ENCODE peak calls at places on chromosomes 5 and 9, in six cellular contexts. One of them, this sample, is unnamed.

GRCh38 chr5:151062405-151063135 is 18.3 kb downstream of the TNIP1 start:
- DNase-seq in HCT116: no peak
- DNase-seq in PC-3: no peak
- DNase-seq in MM.1S: no peak
- DNase-seq in GM23248: no peak
- DNase-seq in SK-N-SH: no peak
- DNase-seq in this sample: no peak

GRCh38 chr5:95940758-95941682 is 20.6 kb downstream of the ELL2 start:
- DNase-seq in GM23248: no peak
- DNase-seq in HCT116: no peak
- DNase-seq in PC-3: no peak
- DNase-seq in MM.1S: no peak
- DNase-seq in SK-N-SH: peak; percentile 8
- DNase-seq in this sample: peak; percentile 68

GRCh38 chr5:41641621-41642020 is 131.2 kb upstream of the PLCXD3 start:
- DNase-seq in SK-N-SH: no peak
- DNase-seq in GM23248: peak; percentile 42
- DNase-seq in HCT116: no peak
- DNase-seq in PC-3: peak; percentile 52
- DNase-seq in MM.1S: peak; percentile 12
- DNase-seq in this sample: no peak

GRCh38 chr9:33465596-33466564 is 7.8 kb downstream of the NOL6 start:
- DNase-seq in PC-3: no peak
- DNase-seq in GM23248: no peak
- DNase-seq in HCT116: no peak
- DNase-seq in MM.1S: no peak
- DNase-seq in SK-N-SH: peak; percentile 9
- DNase-seq in this sample: no peak

GRCh38 chr9:110444911-110445310 is 107.2 kb upstream of the TXNDC8 start:
- DNase-seq in MM.1S: no peak
- DNase-seq in HCT116: no peak
- DNase-seq in SK-N-SH: no peak
- DNase-seq in PC-3: no peak
- DNase-seq in GM23248: peak; percentile 77
- DNase-seq in this sample: no peak

GRCh38 chr5:139388198-139388821 is 1.4 kb downstream of the MZB1 start:
- DNase-seq in MM.1S: peak; percentile 85
- DNase-seq in HCT116: no peak
- DNase-seq in PC-3: no peak
- DNase-seq in GM23248: peak; percentile 36
- DNase-seq in SK-N-SH: no peak
- DNase-seq in this sample: no peak

GRCh38 chr5:36728697-36729543 is 122.5 kb downstream of the SLC1A3 start:
- DNase-seq in HCT116: no peak
- DNase-seq in MM.1S: peak; percentile 73
- DNase-seq in GM23248: peak; percentile 76
- DNase-seq in SK-N-SH: peak; percentile 56
- DNase-seq in PC-3: peak; percentile 86
- DNase-seq in this sample: peak; percentile 76

GRCh38 chr5:122408592-122409219 is 96.7 kb downstream of the SNCAIP start:
- DNase-seq in PC-3: no peak
- DNase-seq in MM.1S: no peak
- DNase-seq in HCT116: no peak
- DNase-seq in SK-N-SH: no peak
- DNase-seq in GM23248: no peak
- DNase-seq in this sample: no peak

GRCh38 chr5:170892201-170892600 is 30.4 kb downstream of the RANBP17 start:
- DNase-seq in SK-N-SH: no peak
- DNase-seq in MM.1S: no peak
- DNase-seq in PC-3: peak; percentile 39
- DNase-seq in HCT116: no peak
- DNase-seq in GM23248: peak; percentile 64
- DNase-seq in this sample: no peak

GRCh38 chr5:103804714-103805113 is 242.1 kb upstream of the NUDT12 start:
- DNase-seq in HCT116: no peak
- DNase-seq in MM.1S: no peak
- DNase-seq in SK-N-SH: no peak
- DNase-seq in GM23248: peak; percentile 7
- DNase-seq in PC-3: peak; percentile 71
- DNase-seq in this sample: no peak

GRCh38 chr9:1001838-1002237 is 25.4 kb downstream of the DMRT3 start:
- DNase-seq in HCT116: no peak
- DNase-seq in SK-N-SH: no peak
- DNase-seq in PC-3: peak; percentile 22
- DNase-seq in MM.1S: no peak
- DNase-seq in GM23248: no peak
- DNase-seq in this sample: no peak

GRCh38 chr9:114908104-114908621 is 22.2 kb downstream of the TNFSF8 start:
- DNase-seq in HCT116: peak; percentile 38
- DNase-seq in SK-N-SH: no peak
- DNase-seq in GM23248: peak; percentile 79
- DNase-seq in MM.1S: peak; percentile 80
- DNase-seq in PC-3: peak; percentile 97
- DNase-seq in this sample: no peak

GRCh38 chr9:114911167-114911821 is 19.1 kb downstream of the TNFSF8 start:
- DNase-seq in HCT116: no peak
- DNase-seq in PC-3: peak; percentile 74
- DNase-seq in GM23248: peak; percentile 69
- DNase-seq in SK-N-SH: peak; percentile 57
- DNase-seq in MM.1S: no peak
- DNase-seq in this sample: peak; percentile 85

GRCh38 chr5:91928751-91929521 is 545.8 kb upstream of the ARRDC3 start:
- DNase-seq in SK-N-SH: peak; percentile 25
- DNase-seq in PC-3: peak; percentile 67
- DNase-seq in HCT116: peak; percentile 10
- DNase-seq in MM.1S: peak; percentile 53
- DNase-seq in GM23248: peak; percentile 58
- DNase-seq in this sample: peak; percentile 25

GRCh38 chr9:26811106-26811505 is 81.5 kb downstream of the CAAP1 start:
- DNase-seq in HCT116: no peak
- DNase-seq in SK-N-SH: no peak
- DNase-seq in GM23248: peak; percentile 15
- DNase-seq in PC-3: peak; percentile 30
- DNase-seq in MM.1S: no peak
- DNase-seq in this sample: no peak

GRCh38 chr5:122101636-122102285 is 23.7 kb upstream of the LOX start:
- DNase-seq in HCT116: peak; percentile 26
- DNase-seq in MM.1S: peak; percentile 73
- DNase-seq in SK-N-SH: peak; percentile 23
- DNase-seq in PC-3: peak; percentile 53
- DNase-seq in GM23248: peak; percentile 86
- DNase-seq in this sample: peak; percentile 43

GRCh38 chr5:160361624-160362023 is 8.8 kb downstream of the C1QTNF2 start:
- DNase-seq in MM.1S: no peak
- DNase-seq in HCT116: no peak
- DNase-seq in GM23248: no peak
- DNase-seq in PC-3: no peak
- DNase-seq in SK-N-SH: no peak
- DNase-seq in this sample: no peak

GRCh38 chr5:74430910-74431309 is 209.6 kb downstream of the ENC1 start:
- DNase-seq in GM23248: no peak
- DNase-seq in SK-N-SH: no peak
- DNase-seq in MM.1S: no peak
- DNase-seq in HCT116: no peak
- DNase-seq in PC-3: no peak
- DNase-seq in this sample: no peak

GRCh38 chr5:179679014-179679674 is 1.7 kb downstream of the CBY3 start:
- DNase-seq in PC-3: no peak
- DNase-seq in HCT116: no peak
- DNase-seq in GM23248: peak; percentile 67
- DNase-seq in MM.1S: no peak
- DNase-seq in SK-N-SH: peak; percentile 66
- DNase-seq in this sample: peak; percentile 72

GRCh38 chr9:79581388-79581787 is 9.6 kb downstream of the TLE4 start:
- DNase-seq in MM.1S: no peak
- DNase-seq in HCT116: no peak
- DNase-seq in GM23248: peak; percentile 23
- DNase-seq in SK-N-SH: no peak
- DNase-seq in PC-3: no peak
- DNase-seq in this sample: no peak

GRCh38 chr5:114416254-114416653 is 54.4 kb downstream of the KCNN2 start:
- DNase-seq in GM23248: no peak
- DNase-seq in HCT116: no peak
- DNase-seq in SK-N-SH: no peak
- DNase-seq in MM.1S: no peak
- DNase-seq in PC-3: no peak
- DNase-seq in this sample: no peak

GRCh38 chr9:74951725-74952151 is 974 bp downstream of the C9orf40 start:
- DNase-seq in SK-N-SH: peak; percentile 60
- DNase-seq in GM23248: peak; percentile 68
- DNase-seq in HCT116: no peak
- DNase-seq in MM.1S: peak; percentile 35
- DNase-seq in PC-3: peak; percentile 29
- DNase-seq in this sample: peak; percentile 58

GRCh38 chr9:108535526-108535925 is 320.3 kb downstream of the ACTL7B start:
- DNase-seq in GM23248: no peak
- DNase-seq in HCT116: no peak
- DNase-seq in PC-3: no peak
- DNase-seq in MM.1S: peak; percentile 31
- DNase-seq in SK-N-SH: peak; percentile 42
- DNase-seq in this sample: peak; percentile 31

GRCh38 chr5:5492087-5492933 is 69.8 kb downstream of the ICE1 start:
- DNase-seq in GM23248: peak; percentile 67
- DNase-seq in SK-N-SH: peak; percentile 81
- DNase-seq in PC-3: peak; percentile 72
- DNase-seq in MM.1S: peak; percentile 49
- DNase-seq in HCT116: peak; percentile 57
- DNase-seq in this sample: peak; percentile 69

GRCh38 chr5:159414021-159414420 is 83.7 kb upstream of the IL12B start:
- DNase-seq in SK-N-SH: no peak
- DNase-seq in PC-3: no peak
- DNase-seq in HCT116: no peak
- DNase-seq in GM23248: no peak
- DNase-seq in MM.1S: no peak
- DNase-seq in this sample: no peak

GRCh38 chr9:93112864-93113389 is 16.9 kb downstream of the CARD19 start:
- DNase-seq in SK-N-SH: no peak
- DNase-seq in GM23248: no peak
- DNase-seq in PC-3: no peak
- DNase-seq in MM.1S: no peak
- DNase-seq in HCT116: no peak
- DNase-seq in this sample: no peak
- TF ChIP-seq EZH2phosphoT487 in SK-N-SH: no peak
- TF ChIP-seq EZH2phosphoT487 in GM23248: no peak
- TF ChIP-seq EZH2phosphoT487 in PC-3: no peak
- TF ChIP-seq EZH2phosphoT487 in MM.1S: no peak
- TF ChIP-seq EZH2phosphoT487 in HCT116: no peak
- TF ChIP-seq EZH2phosphoT487 in this sample: no peak

GRCh38 chr9:95940265-95940664 is 64.8 kb downstream of the ERCC6L2 start:
- DNase-seq in HCT116: no peak
- DNase-seq in GM23248: peak; percentile 22
- DNase-seq in PC-3: no peak
- DNase-seq in MM.1S: no peak
- DNase-seq in SK-N-SH: no peak
- DNase-seq in this sample: no peak
- H3K36me3 ChIP-seq in HCT116: no peaks in the 10 kb centered on the region
- H3K36me3 ChIP-seq in GM23248: peaks cover 52% of the 10 kb centered on the region
- H3K36me3 ChIP-seq in PC-3: peaks cover 14% of the 10 kb centered on the region
- H3K36me3 ChIP-seq in MM.1S: no peaks in the 10 kb centered on the region
- H3K36me3 ChIP-seq in SK-N-SH: peaks cover 71% of the 10 kb centered on the region
- H3K36me3 ChIP-seq in this sample: peaks cover 50% of the 10 kb centered on the region

GRCh38 chr9:127934986-127935385 is 2.7 kb downstream of the DPM2 start:
- DNase-seq in GM23248: no peak
- DNase-seq in MM.1S: no peak
- DNase-seq in HCT116: no peak
- DNase-seq in PC-3: no peak
- DNase-seq in SK-N-SH: no peak
- DNase-seq in this sample: no peak
- H3K9ac ChIP-seq in GM23248: no peak overlapping the region
- H3K9ac ChIP-seq in MM.1S: no peak overlapping the region
- H3K9ac ChIP-seq in HCT116: no peak overlapping the region
- H3K9ac ChIP-seq in PC-3: no peak overlapping the region
- H3K9ac ChIP-seq in SK-N-SH: no peak overlapping the region
- H3K9ac ChIP-seq in this sample: no peak overlapping the region

DNA sequence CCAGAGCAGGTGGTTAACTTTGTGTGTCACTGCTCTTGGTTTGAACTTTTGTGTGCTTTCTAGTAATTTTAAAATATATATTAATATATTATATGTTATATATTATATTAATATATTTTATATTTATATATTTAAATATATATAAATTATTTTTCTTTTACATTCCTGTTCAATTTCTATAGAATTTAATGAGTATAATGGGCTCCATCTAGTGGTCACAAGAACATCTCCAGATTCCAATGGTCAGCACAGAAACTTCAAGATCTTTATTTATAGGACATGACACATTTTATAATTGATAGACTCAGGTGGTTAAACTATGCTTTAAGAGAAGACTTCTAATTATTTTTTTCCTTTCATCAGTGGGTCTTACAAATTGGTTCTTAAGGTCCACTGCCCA is 39.1 kb downstream of the COL23A1 start:
- DNase-seq in HCT116: peak; percentile 12
- DNase-seq in PC-3: peak; percentile 60
- DNase-seq in SK-N-SH: peak; percentile 54
- DNase-seq in GM23248: peak; percentile 57
- DNase-seq in MM.1S: peak; percentile 18
- DNase-seq in this sample: no peak
- TF ChIP-seq EZH2phosphoT487 in HCT116: no peak
- TF ChIP-seq EZH2phosphoT487 in PC-3: no peak
- TF ChIP-seq EZH2phosphoT487 in SK-N-SH: no peak
- TF ChIP-seq EZH2phosphoT487 in GM23248: no peak
- TF ChIP-seq EZH2phosphoT487 in MM.1S: no peak
- TF ChIP-seq EZH2phosphoT487 in this sample: no peak

GRCh38 chr9:113771199-113771598 is 104.9 kb upstream of the ZNF618 start:
- DNase-seq in GM23248: no peak
- DNase-seq in HCT116: no peak
- DNase-seq in MM.1S: no peak
- DNase-seq in SK-N-SH: no peak
- DNase-seq in PC-3: no peak
- DNase-seq in this sample: no peak

GRCh38 chr9:113774968-113775367 is 101.1 kb upstream of the ZNF618 start:
- DNase-seq in HCT116: no peak
- DNase-seq in GM23248: no peak
- DNase-seq in SK-N-SH: no peak
- DNase-seq in PC-3: no peak
- DNase-seq in MM.1S: no peak
- DNase-seq in this sample: no peak

GRCh38 chr9:113775714-113776113 is 100.4 kb upstream of the ZNF618 start:
- DNase-seq in SK-N-SH: no peak
- DNase-seq in HCT116: no peak
- DNase-seq in PC-3: no peak
- DNase-seq in MM.1S: no peak
- DNase-seq in GM23248: no peak
- DNase-seq in this sample: no peak

GRCh38 chr9:113772121-113772885 is 103.8 kb upstream of the ZNF618 start:
- DNase-seq in HCT116: no peak
- DNase-seq in PC-3: no peak
- DNase-seq in SK-N-SH: no peak
- DNase-seq in MM.1S: no peak
- DNase-seq in GM23248: peak; percentile 76
- DNase-seq in this sample: no peak

DNA sequence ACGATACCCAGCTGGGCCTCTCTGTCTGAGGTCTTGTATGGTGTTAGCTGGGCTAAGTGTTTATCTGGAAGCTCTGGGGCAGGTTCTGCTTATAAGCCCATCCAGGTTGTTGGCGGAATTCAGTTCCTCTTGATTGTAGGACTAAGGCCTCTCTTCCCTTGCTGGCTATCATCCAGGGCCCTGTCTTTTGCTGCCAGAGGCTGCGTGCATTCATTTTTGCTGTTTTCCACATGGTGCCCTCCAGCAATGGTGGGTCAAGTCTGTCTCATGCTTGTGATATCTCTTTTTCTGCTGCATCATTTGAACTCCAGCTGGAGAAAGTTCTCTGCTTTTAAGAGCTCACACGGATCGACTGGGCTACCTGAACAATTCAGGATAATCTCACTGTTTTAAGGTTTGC is 105.7 kb upstream of the ZNF618 start:
- DNase-seq in PC-3: no peak
- DNase-seq in MM.1S: no peak
- DNase-seq in GM23248: no peak
- DNase-seq in HCT116: no peak
- DNase-seq in SK-N-SH: no peak
- DNase-seq in this sample: no peak
- H3K36me3 ChIP-seq in PC-3: no peaks in the 10 kb centered on the region
- H3K36me3 ChIP-seq in MM.1S: no peaks in the 10 kb centered on the region
- H3K36me3 ChIP-seq in GM23248: no peaks in the 10 kb centered on the region
- H3K36me3 ChIP-seq in HCT116: no peaks in the 10 kb centered on the region
- H3K36me3 ChIP-seq in SK-N-SH: no peaks in the 10 kb centered on the region
- H3K36me3 ChIP-seq in this sample: no peaks in the 10 kb centered on the region